ENCODE peak calls at places on chromosome 2, in four cellular contexts. B is GM13976, S is H9, Z is mucosa of gallbladder. N is an unnamed sample.

GRCh38 chr2:180980943-180981898 is 816 bp downstream of the UBE2E3 start:
- DNase-seq in Z (no peak), S (no peak), B (peak), N (peak)

GRCh38 chr2:45191972-45192371 is 182.7 kb upstream of the SIX2 start:
- DNase-seq in B (no peak), Z (no peak), S (no peak), N (no peak)

GRCh38 chr2:24453379-24454073 is 37.5 kb upstream of the NCOA1 start:
- DNase-seq in S (no peak), B (no peak), Z (no peak), N (no peak)

GRCh38 chr2:174612960-174613359 is 15.4 kb upstream of the WIPF1 start:
- DNase-seq in B (no peak), S (no peak), Z (no peak), N (no peak)

GRCh38 chr2:68151037-68151436 is 6.7 kb upstream of the PNO1 start:
- DNase-seq in Z (no peak), S (no peak), B (no peak), N (no peak)

GRCh38 chr2:217671871-217672270 is 330.9 kb downstream of the TNS1 start:
- DNase-seq in B (no peak), Z (no peak), S (no peak), N (no peak)

GRCh38 chr2:74148457-74149248 is 941 bp upstream of the BOLA3 start:
- DNase-seq in Z (no peak), B (no peak), S (peak), N (no peak)

GRCh38 chr2:105834931-105835330 is 90.2 kb downstream of the NCK2 start:
- DNase-seq in B (no peak), S (no peak), Z (no peak), N (no peak)

GRCh38 chr2:73301636-73302035 is 8.3 kb upstream of the EGR4 start:
- DNase-seq in Z (no peak), S (no peak), B (no peak), N (no peak)

N was measured in NCI-H460.